ENCODE peak calls at places on chromosome 18, in four cellular contexts. O is thoracic aorta, V is A549, U is psoas muscle. E is an unnamed sample.

GRCh38 chr18:79639072-79639829 is 40.4 kb upstream of the CTDP1 start:
- DNase-seq in V (no peak), O (no peak), U (no peak), E (no peak)

GRCh38 chr18:25284278-25284677 is 67.7 kb downstream of the ZNF521 start:
- DNase-seq in O (no peak), V (no peak), U (no peak), E (no peak)

GRCh38 chr18:36825526-36825925 is 3.3 kb downstream of the TPGS2 start:
- DNase-seq in U (no peak), O (no peak), V (no peak), E (no peak)

GRCh38 chr18:12470382-12471090 is 62.8 kb downstream of the PRELID3A start:
- DNase-seq in V (no peak), O (no peak), U (no peak), E (no peak)

GRCh38 chr18:49597152-49597551 is 35.3 kb downstream of the LIPG start:
- DNase-seq in V (no peak), O (no peak), U (no peak), E (no peak)

GRCh38 chr18:52340466-52341378 is 725 bp downstream of the DCC start:
- DNase-seq in U (no peak), O (no peak), V (no peak), E (no peak)

GRCh38 chr18:71951021-71951420 is 593.1 kb downstream of the CBLN2 start:
- DNase-seq in U (no peak), V (no peak), O (no peak), E (peak)

GRCh38 chr18:58501033-58501432 is 127.9 kb downstream of the ALPK2 start:
- DNase-seq in O (no peak), U (no peak), V (no peak), E (no peak)

GRCh38 chr18:72799106-72799505 is 68.7 kb downstream of the NETO1 start:
- DNase-seq in O (no peak), V (no peak), U (no peak), E (no peak)

GRCh38 chr18:80200171-80200931 is 47.0 kb downstream of the PARD6G start:
- DNase-seq in V (peak), O (no peak), U (no peak), E (peak)

GRCh38 chr18:29644276-29644675 is 1398.3 kb downstream of the DSC3 start:
- DNase-seq in U (no peak), O (no peak), V (no peak), E (no peak)

GRCh38 chr18:25815659-25816058 is 274.8 kb downstream of the SS18 start:
- DNase-seq in O (no peak), U (no peak), V (no peak), E (no peak)

GRCh38 chr18:65725421-65726050 is 25.3 kb upstream of the CDH7 start:
- DNase-seq in O (no peak), U (no peak), V (peak), E (no peak)

GRCh38 chr18:79576686-79577351 is 102.8 kb upstream of the CTDP1 start:
- DNase-seq in V (no peak), U (peak), O (no peak), E (peak)

GRCh38 chr18:49693276-49694005 is 119.9 kb downstream of the ACAA2 start:
- DNase-seq in O (no peak), U (no peak), V (no peak), E (no peak)

DNA sequence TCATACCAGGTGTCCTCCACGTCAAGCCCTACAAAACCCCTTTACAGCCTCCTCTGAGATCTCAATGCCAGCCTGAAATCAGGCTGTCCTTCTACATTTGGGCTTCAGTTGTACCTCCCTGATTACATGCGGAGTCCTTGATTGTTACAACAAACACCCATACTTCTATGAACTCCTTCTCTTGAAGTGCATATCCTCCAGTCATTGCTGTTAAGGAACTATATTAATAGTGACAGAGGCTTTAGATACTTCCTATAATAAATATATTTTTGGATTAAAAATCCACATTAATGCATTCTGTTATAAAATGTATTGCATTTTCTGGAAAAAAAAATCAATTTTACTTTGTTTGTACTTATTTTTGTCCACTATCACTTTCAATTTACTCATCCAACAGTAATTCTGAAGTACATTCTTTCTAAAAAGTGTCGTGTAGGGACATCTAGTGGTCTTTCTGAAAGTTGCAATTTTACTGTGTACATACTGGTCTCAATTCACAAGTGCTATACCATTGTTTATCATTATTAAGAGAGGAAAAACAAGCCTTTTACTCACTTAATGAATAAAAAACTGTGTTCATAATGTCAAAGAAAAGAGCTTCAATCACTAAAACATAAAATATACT is 316.4 kb downstream of the DSEL start:
- DNase-seq in V (peak), O (no peak), U (no peak), E (no peak)
- TF ChIP-seq CTCF in V (peak), O (peak), U (peak), E (peak)

DNA sequence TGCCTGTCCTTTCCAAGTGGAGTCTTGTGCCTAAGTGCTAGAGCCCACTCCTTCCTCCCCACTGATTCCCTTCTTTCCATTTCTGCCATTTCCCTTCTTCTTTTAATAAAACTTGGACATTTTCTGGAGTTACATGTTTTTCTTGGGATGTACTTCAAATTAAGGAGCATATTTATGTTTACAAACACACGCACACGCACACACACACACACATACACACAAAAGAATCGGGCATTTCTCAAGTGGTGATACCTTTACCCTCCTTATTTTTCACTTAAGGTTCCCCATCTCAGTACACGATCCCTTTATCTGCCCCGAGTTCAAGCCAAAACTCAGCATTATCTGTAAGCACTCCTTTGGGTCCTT is 154.3 kb downstream of the TGIF1 start:
- DNase-seq in O (no peak), U (no peak), V (no peak), E (no peak)
- H3K4me3 ChIP-seq in O (peak), U (peak), V (peak), E (peak)

GRCh38 chr18:48036641-48037421 is 106.4 kb upstream of the SMAD2 start:
- DNase-seq in V (no peak), U (no peak), O (no peak), E (no peak)

GRCh38 chr18:48039769-48040215 is 109.3 kb upstream of the SMAD2 start:
- DNase-seq in U (no peak), V (no peak), O (no peak), E (no peak)

GRCh38 chr18:48038636-48039035 is 108.2 kb upstream of the SMAD2 start:
- DNase-seq in O (no peak), V (no peak), U (no peak), E (no peak)

GRCh38 chr18:48036191-48036590 is 105.7 kb upstream of the SMAD2 start:
- DNase-seq in O (no peak), U (peak), V (no peak), E (no peak)

DNA sequence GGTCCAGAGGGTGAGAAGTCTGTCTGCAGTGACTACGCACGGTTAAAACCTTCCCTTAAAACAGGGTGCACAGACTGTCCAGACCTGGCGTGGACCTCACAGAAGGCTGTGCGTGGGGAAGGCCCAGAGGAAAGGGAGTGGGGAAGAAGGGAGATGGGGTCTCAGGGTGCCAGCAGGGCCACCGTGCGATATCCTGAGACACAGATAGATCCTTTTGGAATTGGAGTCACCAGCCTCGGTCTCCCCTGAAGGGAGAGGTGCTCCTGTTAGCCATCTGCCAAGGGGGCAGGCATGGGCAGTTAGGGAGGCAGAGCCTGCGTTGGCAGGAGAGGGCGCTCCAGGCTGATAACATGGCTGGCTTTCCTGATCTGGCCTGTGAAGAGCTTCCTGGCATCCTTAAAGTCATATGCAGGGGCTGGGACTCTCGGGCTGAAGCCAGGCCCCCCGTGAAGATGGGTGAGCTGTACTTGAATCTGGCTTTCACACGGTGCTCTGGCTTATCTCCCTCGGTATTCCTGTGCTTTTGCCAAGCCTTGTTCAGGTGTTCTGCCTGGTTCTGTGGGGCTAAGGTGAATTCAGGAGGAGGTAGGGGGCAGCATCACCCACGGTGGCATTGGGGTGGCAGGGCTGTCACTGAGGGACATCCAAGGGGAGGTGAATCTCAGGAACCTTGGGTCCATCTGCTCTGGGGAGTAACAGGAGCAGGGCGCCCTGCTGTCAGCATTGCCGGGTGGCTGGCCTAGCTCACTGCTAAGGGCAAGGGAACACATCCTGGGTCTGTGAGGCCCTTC is 107.2 kb upstream of the SMAD2 start:
- DNase-seq in V (peak), U (no peak), O (no peak), E (no peak)
- TF ChIP-seq CTCF in V (peak), U (no peak), O (no peak), E (no peak)

GRCh38 chr18:55688066-55688465 is 100.1 kb upstream of the TCF4 start:
- DNase-seq in O (no peak), U (no peak), V (no peak), E (no peak)
- H3K4me3 ChIP-seq in O (no peak), U (no peak), V (no peak), E (no peak)

DNA sequence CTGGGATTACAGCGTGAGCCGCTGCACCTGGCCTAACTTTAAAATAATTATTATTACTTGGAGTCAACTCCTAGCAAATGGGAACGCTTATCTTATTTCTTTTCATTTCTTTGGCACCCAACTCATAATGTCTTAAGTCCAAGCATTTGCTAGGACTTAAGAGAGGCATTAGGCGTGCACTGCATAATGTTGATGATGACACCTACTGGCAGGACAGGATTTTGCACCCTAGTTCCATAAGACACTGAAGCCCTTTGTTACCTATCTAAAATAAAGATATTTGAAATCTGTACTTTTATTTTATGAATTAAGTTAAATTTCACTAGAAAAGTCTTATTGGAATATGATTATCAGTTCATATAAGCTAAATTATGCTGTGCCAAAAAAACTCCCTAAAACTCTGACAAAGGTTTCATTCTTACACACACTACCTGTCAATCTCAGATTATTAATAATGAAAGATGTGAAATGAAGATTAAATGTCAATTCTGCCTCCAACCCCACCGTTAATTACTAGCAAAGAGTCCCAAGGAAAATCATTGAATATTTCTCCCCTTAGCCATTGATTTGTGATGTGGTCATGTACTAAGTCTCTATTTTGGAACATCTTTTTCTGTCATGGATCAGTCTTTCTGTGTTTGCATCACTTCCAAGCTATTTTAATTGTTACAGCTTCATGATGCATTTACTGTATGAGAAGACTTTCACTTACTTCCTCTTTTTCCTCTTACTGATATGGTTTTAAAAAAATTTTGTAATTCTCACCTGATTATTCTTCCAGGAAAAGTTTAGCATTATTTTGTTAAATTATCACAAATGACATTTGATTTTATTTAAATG is 12.7 kb upstream of the CDH2 start:
- DNase-seq in O (no peak), U (no peak), V (peak), E (no peak)
- TF ChIP-seq CTCF in O (peak), U (peak), V (peak), E (peak)

DNA sequence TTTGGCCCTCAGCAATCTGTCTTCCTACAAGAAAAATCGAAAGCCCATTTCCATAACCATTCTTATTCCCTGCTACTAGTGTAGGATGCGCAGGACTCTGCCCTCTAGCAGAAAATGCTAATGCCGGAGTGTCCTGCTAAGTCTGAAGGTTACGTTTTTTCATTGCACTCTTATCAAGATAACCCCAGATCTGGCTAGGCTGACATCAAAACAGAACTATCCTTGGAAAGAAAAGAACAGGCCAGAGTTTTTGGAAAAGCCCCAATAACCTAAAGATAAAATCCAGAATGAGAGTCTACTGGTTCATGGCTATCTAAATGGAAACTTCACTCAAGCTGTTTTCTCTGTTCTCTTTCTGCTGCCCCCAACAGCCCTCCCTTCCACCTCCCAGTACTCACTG is 933 bp downstream of the RNF152 start:
- DNase-seq in O (no peak), U (no peak), V (no peak), E (no peak)
- H3K4me3 ChIP-seq in O (peak), U (peak), V (no peak), E (peak)